ENCODE peak calls at places on chromosome 15, in eight cellular contexts. L is MM.1S; R is astrocyte; O is uterus; N is COLO829; W is cardiac fibroblast; I is stimulated activated CD4-positive, alpha-beta T cell treated with anti-CD3 and anti-CD28 coated beads, Interleukin-12 subunit alpha, Interleukin-12 subunit beta, amount 100 ng/mL, for 24 hours; X is astrocyte of the spinal cord. A is an unnamed sample.

GRCh38 chr15:29888651-29889050 is 66.4 kb upstream of the TJP1 start:
- DNase-seq in L (no peak), R (peak), O (no peak), N (no peak), W (peak), I (no peak), X (peak), A (no peak)

GRCh38 chr15:81000144-81000625 is 538 bp upstream of the TLNRD1 start:
- DNase-seq in L (no peak), R (no peak), O (no peak), N (no peak), W (peak), I (no peak), X (no peak), A (no peak)

GRCh38 chr15:43329222-43329959 is 982 bp downstream of the LCMT2 start:
- DNase-seq in L (no peak), R (peak), O (no peak), N (no peak), W (no peak), I (peak), X (peak), A (no peak)

GRCh38 chr15:53758412-53758811 is 1.1 kb downstream of the WDR72 start:
- DNase-seq in L (no peak), R (no peak), O (no peak), N (no peak), W (no peak), I (no peak), X (no peak), A (no peak)

GRCh38 chr15:91407237-91407889 is 307.3 kb downstream of the SV2B start:
- DNase-seq in L (peak), R (peak), O (no peak), N (no peak), W (no peak), I (no peak), X (peak), A (peak)

GRCh38 chr15:68819451-68820204 is 1.1 kb downstream of the ANP32A start:
- DNase-seq in L (peak), R (peak), O (peak), N (no peak), W (peak), I (peak), X (peak), A (peak)

GRCh38 chr15:90340345-90340744 is 11.7 kb upstream of the ZNF774 start:
- DNase-seq in L (peak), R (no peak), O (no peak), N (no peak), W (no peak), I (no peak), X (no peak), A (peak)

GRCh38 chr15:57735891-57736290 is 29.4 kb downstream of the POLR2M start:
- DNase-seq in L (no peak), R (no peak), O (no peak), N (peak), W (no peak), I (no peak), X (no peak), A (no peak)

GRCh38 chr15:63978511-63979226 is 67.6 kb downstream of the DAPK2 start:
- DNase-seq in L (no peak), R (no peak), O (no peak), N (no peak), W (no peak), I (no peak), X (no peak), A (peak)

GRCh38 chr15:65336767-65337435 is 32.4 kb downstream of the RNU5B-1 start:
- DNase-seq in L (no peak), R (no peak), O (no peak), N (no peak), W (no peak), I (no peak), X (no peak), A (no peak)